ENCODE peak calls at places on chromosomes 2 and 18, in seven cellular contexts. O is activated CD4-positive, alpha-beta T cell treated with anti-CD3 and anti-CD28 coated beads, Interleukin-2, amount 50 U/mL, for 48 hours; L is AG08395; I is GM10248; C is amygdala; T is SW480; A is activated naive CD4-positive, alpha-beta T cell treated with anti-CD3 and anti-CD28 coated beads for 36 hours. U is an unnamed sample.

GRCh38 chr2:62297642-62298010 is 101.7 kb downstream of the B3GNT2 start:
- DNase-seq in O (no peak), L (no peak), I (no peak), C (no peak), T (peak; percentile 29), A (no peak), U (no peak)

GRCh38 chr2:180367831-180368230 is 360.7 kb upstream of the CWC22 start:
- DNase-seq in O (no peak), L (peak; percentile 13), I (no peak), C (no peak), T (no peak), A (no peak), U (no peak)

GRCh38 chr18:63505566-63506335 is 29.0 kb downstream of the SERPINB5 start:
- DNase-seq in O (peak; percentile 23), L (peak; percentile 50), I (peak; percentile 49), C (no peak), T (peak; percentile 2), A (peak; percentile 64), U (no peak)

GRCh38 chr2:230097841-230098240 is 29.1 kb upstream of the SLC16A14 start:
- DNase-seq in O (no peak), L (no peak), I (no peak), C (no peak), T (no peak), A (no peak), U (no peak)

GRCh38 chr2:132772344-132772743 is 102.3 kb upstream of the LYPD1 start:
- DNase-seq in O (no peak), L (no peak), I (no peak), C (no peak), T (no peak), A (no peak), U (no peak)

GRCh38 chr2:136408795-136409194 is 290.8 kb upstream of the CXCR4 start:
- DNase-seq in O (no peak), L (no peak), I (no peak), C (no peak), T (no peak), A (no peak), U (no peak)

GRCh38 chr2:44543773-44544725 is 182.3 kb downstream of the CAMKMT start:
- DNase-seq in O (no peak), L (no peak), I (no peak), C (no peak), T (no peak), A (no peak), U (no peak)

GRCh38 chr18:35252466-35252865 is 11.6 kb downstream of the ZNF397 start:
- DNase-seq in O (no peak), L (no peak), I (no peak), C (no peak), T (no peak), A (no peak), U (no peak)

GRCh38 chr2:119749405-119750066 is 10.2 kb upstream of the PTPN4 start:
- DNase-seq in O (no peak), L (no peak), I (no peak), C (no peak), T (no peak), A (no peak), U (no peak)

GRCh38 chr18:9328776-9329175 is 5.8 kb upstream of the TWSG1 start:
- DNase-seq in O (no peak), L (no peak), I (no peak), C (no peak), T (no peak), A (no peak), U (no peak)

GRCh38 chr2:237217995-237218621 is 132.4 kb downstream of the COPS8 start:
- DNase-seq in O (no peak), L (no peak), I (no peak), C (no peak), T (no peak), A (no peak), U (no peak)

GRCh38 chr2:71277536-71278103 is 50.7 kb upstream of the PAIP2B start:
- DNase-seq in O (peak; percentile 17), L (no peak), I (peak; percentile 28), C (peak; percentile 50), T (peak; percentile 84), A (peak; percentile 27), U (no peak)

GRCh38 chr2:191001032-191001431 is 12.9 kb downstream of the STAT1 start:
- DNase-seq in O (no peak), L (no peak), I (no peak), C (no peak), T (no peak), A (no peak), U (no peak)

GRCh38 chr2:222952204-222952603 is 91.4 kb downstream of the ACSL3 start:
- DNase-seq in O (no peak), L (no peak), I (no peak), C (no peak), T (no peak), A (no peak), U (no peak)

GRCh38 chr2:232340171-232340935 is 38.2 kb upstream of the ALPP start:
- DNase-seq in O (no peak), L (no peak), I (no peak), C (no peak), T (no peak), A (peak; percentile 2), U (no peak)

GRCh38 chr2:73986085-73986680 is 1.5 kb downstream of the TET3 start:
- DNase-seq in O (peak; percentile 57), L (no peak), I (no peak), C (no peak), T (no peak), A (peak; percentile 53), U (no peak)

GRCh38 chr2:19797871-19798270 is 103.9 kb downstream of the TTC32 start:
- DNase-seq in O (no peak), L (no peak), I (no peak), C (no peak), T (no peak), A (no peak), U (no peak)

GRCh38 chr2:134491796-134492441 is 226.9 kb downstream of the TMEM163 start:
- DNase-seq in O (no peak), L (no peak), I (no peak), C (no peak), T (peak; percentile 75), A (no peak), U (no peak)

GRCh38 chr18:47175283-47175894 is 775 bp downstream of the IER3IP1 start:
- DNase-seq in O (no peak), L (no peak), I (no peak), C (no peak), T (no peak), A (peak; percentile 8), U (no peak)

GRCh38 chr18:21894619-21895367 is 154.2 kb downstream of the MIB1 start:
- DNase-seq in O (no peak), L (no peak), I (no peak), C (no peak), T (no peak), A (no peak), U (no peak)

GRCh38 chr18:50172367-50172766 is 22.6 kb downstream of the MYO5B start:
- DNase-seq in O (no peak), L (no peak), I (no peak), C (no peak), T (no peak), A (no peak), U (no peak)

GRCh38 chr2:161604901-161605300 is 19.3 kb upstream of the SLC4A10 start:
- DNase-seq in O (no peak), L (no peak), I (no peak), C (no peak), T (no peak), A (no peak), U (no peak)

GRCh38 chr2:101673920-101674319 is 23.6 kb upstream of the MAP4K4 start:
- DNase-seq in O (no peak), L (no peak), I (no peak), C (no peak), T (no peak), A (no peak), U (no peak)

GRCh38 chr2:110124038-110124825 is 8.6 kb upstream of the MALL start:
- DNase-seq in O (no peak), L (no peak), I (no peak), C (no peak), T (no peak), A (no peak), U (no peak)

GRCh38 chr2:104863585-104864279 is 9.8 kb downstream of the POU3F3 start:
- DNase-seq in O (no peak), L (no peak), I (no peak), C (no peak), T (no peak), A (no peak), U (no peak)

GRCh38 chr18:45834303-45834702 is 8.8 kb downstream of the SIGLEC15 start:
- DNase-seq in O (no peak), L (no peak), I (no peak), C (no peak), T (no peak), A (no peak), U (no peak)

GRCh38 chr2:205706769-205707375 is 24.6 kb downstream of the NRP2 start:
- DNase-seq in O (no peak), L (peak; percentile 78), I (peak; percentile 74), C (peak; percentile 27), T (peak; percentile 3), A (peak; percentile 81), U (peak; percentile 74)

GRCh38 chr2:41042343-41042742 is 590.5 kb upstream of the SLC8A1 start:
- DNase-seq in O (no peak), L (no peak), I (no peak), C (no peak), T (no peak), A (no peak), U (no peak)

GRCh38 chr2:115105966-115106365 is 663.5 kb downstream of the DPP10 start:
- DNase-seq in O (no peak), L (no peak), I (no peak), C (no peak), T (no peak), A (no peak), U (no peak)

GRCh38 chr2:121505005-121505404 is 25.7 kb upstream of the RNU4ATAC start:
- DNase-seq in O (no peak), L (peak; percentile 79), I (no peak), C (no peak), T (no peak), A (no peak), U (no peak)

GRCh38 chr18:76686737-76687231 is 135.6 kb upstream of the ZNF236 start:
- DNase-seq in O (peak; percentile 8), L (peak; percentile 76), I (peak; percentile 53), C (peak; percentile 33), T (peak; percentile 31), A (peak; percentile 62), U (peak; percentile 41)

U was measured in glomerular endothelial cell.